ENCODE peak calls at places on chromosomes 6 and 20, in eight cellular contexts. N is spleen, J is osteoblast, S is aorta, Y is uterus, O is ovary, C is body of pancreas, V is colonic mucosa. I is an unnamed sample. For H3K36me3 and H3K27me3, the result is how much of the 10 kb centered on the place peaks cover.

GRCh38 chr20:9246731-9247130 is 177.8 kb downstream of the PLCB4 start:
- DNase-seq in N (no peak), J (no peak), S (no peak), Y (no peak), O (no peak), C (no peak), V (no peak), I (no peak)

GRCh38 chr6:39992861-39993622 is 58.8 kb upstream of the MOCS1 start:
- DNase-seq in N (no peak), J (no peak), S (no peak), Y (no peak), O (no peak), C (peak), V (no peak), I (no peak)

GRCh38 chr6:49766762-49767161 is 20.3 kb downstream of the PGK2 start:
- DNase-seq in N (no peak), J (no peak), S (no peak), Y (no peak), O (no peak), C (no peak), V (no peak), I (no peak)

GRCh38 chr20:41261260-41261659 is 56.3 kb downstream of the ZHX3 start:
- DNase-seq in N (no peak), J (no peak), S (no peak), Y (no peak), O (no peak), C (no peak), V (no peak), I (no peak)

GRCh38 chr6:113350521-113350920 is 506.6 kb upstream of the MARCKS start:
- DNase-seq in N (no peak), J (no peak), S (no peak), Y (no peak), O (no peak), C (no peak), V (no peak), I (no peak)

GRCh38 chr6:143279385-143279784 is 171.1 kb downstream of the ADAT2 start:
- DNase-seq in N (no peak), J (no peak), S (no peak), Y (no peak), O (no peak), C (peak), V (no peak), I (no peak)

GRCh38 chr6:24891004-24891403 is 44.8 kb downstream of the RIPOR2 start:
- DNase-seq in N (no peak), J (no peak), S (no peak), Y (no peak), O (no peak), C (no peak), V (no peak), I (no peak)

GRCh38 chr6:38146658-38147027 is 327.1 kb downstream of the ZFAND3 start:
- DNase-seq in N (no peak), J (no peak), S (no peak), Y (no peak), O (no peak), C (no peak), V (no peak), I (no peak)

GRCh38 chr6:34146801-34147592 is 1.1 kb upstream of the GRM4 start:
- DNase-seq in N (peak), J (peak), S (no peak), Y (no peak), O (no peak), C (no peak), V (no peak), I (no peak)

GRCh38 chr6:134830945-134831344 is 119.0 kb downstream of the ALDH8A1 start:
- DNase-seq in N (no peak), J (no peak), S (no peak), Y (no peak), O (no peak), C (peak), V (no peak), I (no peak)

GRCh38 chr6:106882601-106883518 is 91.7 kb downstream of the CD24 start:
- DNase-seq in N (no peak), J (no peak), S (no peak), Y (no peak), O (no peak), C (peak), V (peak), I (no peak)

GRCh38 chr6:143196525-143197225 is 136.0 kb downstream of the AIG1 start:
- DNase-seq in N (no peak), J (no peak), S (no peak), Y (no peak), O (no peak), C (no peak), V (no peak), I (peak)

GRCh38 chr6:170459451-170459850 is 93.7 kb downstream of the PSMB1 start:
- DNase-seq in N (peak), J (peak), S (no peak), Y (no peak), O (no peak), C (no peak), V (no peak), I (peak)

GRCh38 chr6:166166314-166167257 is 1.1 kb downstream of the TBXT start:
- DNase-seq in N (no peak), J (peak), S (no peak), Y (no peak), O (no peak), C (no peak), V (no peak), I (no peak)

GRCh38 chr20:63007722-63008488 is 1.1 kb upstream of the BHLHE23 start:
- DNase-seq in N (no peak), J (no peak), S (no peak), Y (no peak), O (no peak), C (no peak), V (no peak), I (no peak)

GRCh38 chr6:25232478-25232877 is 46.7 kb upstream of the CARMIL1 start:
- DNase-seq in N (no peak), J (no peak), S (no peak), Y (no peak), O (no peak), C (no peak), V (no peak), I (no peak)

GRCh38 chr20:10646886-10647420 is 26.8 kb downstream of the JAG1 start:
- DNase-seq in N (no peak), J (no peak), S (no peak), Y (no peak), O (peak), C (no peak), V (no peak), I (no peak)

GRCh38 chr20:49276201-49276894 is 1.5 kb downstream of the ZNFX1 start:
- DNase-seq in N (no peak), J (peak), S (no peak), Y (no peak), O (no peak), C (peak), V (no peak), I (peak)

GRCh38 chr20:36768768-36769430 is 4.7 kb downstream of the DSN1 start:
- DNase-seq in N (no peak), J (peak), S (no peak), Y (no peak), O (no peak), C (no peak), V (no peak), I (no peak)

DNA sequence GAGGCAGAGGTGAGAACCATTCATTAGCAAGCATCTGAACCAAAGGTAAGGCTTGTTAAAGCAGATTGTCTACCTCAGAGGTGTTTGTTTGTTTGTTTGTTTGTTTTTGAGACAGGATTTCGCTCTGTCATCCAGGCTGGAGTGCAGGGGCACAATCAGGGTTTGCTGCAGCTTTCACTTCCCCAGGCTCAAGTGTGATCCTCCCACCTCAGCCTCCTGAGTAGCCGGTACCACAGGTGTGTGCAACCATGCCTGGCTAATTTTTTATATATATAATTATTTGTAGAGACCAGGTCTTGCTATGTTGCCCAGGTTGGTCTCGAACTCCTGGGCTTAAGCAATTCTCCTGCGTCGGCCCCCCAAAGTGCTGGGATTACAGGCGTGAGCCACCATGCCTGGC is 17.2 kb downstream of the CYP39A1 start:
- DNase-seq in N (no peak), J (no peak), S (no peak), Y (no peak), O (no peak), C (no peak), V (no peak), I (no peak)
- H3K27ac ChIP-seq in N (no peak), J (no peak), S (no peak), Y (no peak), O (no peak), C (no peak), V (no peak), I (no peak)

GRCh38 chr20:20497242-20497985 is 129.5 kb downstream of the INSM1 start:
- DNase-seq in N (no peak), J (no peak), S (no peak), Y (no peak), O (no peak), C (no peak), V (no peak), I (no peak)

GRCh38 chr20:20501128-20501527 is 133.2 kb downstream of the INSM1 start:
- DNase-seq in N (no peak), J (no peak), S (no peak), Y (no peak), O (no peak), C (no peak), V (no peak), I (no peak)

GRCh38 chr20:20500312-20500711 is 132.4 kb downstream of the INSM1 start:
- DNase-seq in N (no peak), J (no peak), S (no peak), Y (no peak), O (no peak), C (no peak), V (no peak), I (no peak)

GRCh38 chr20:20498081-20498861 is 130.4 kb downstream of the INSM1 start:
- DNase-seq in N (no peak), J (no peak), S (no peak), Y (no peak), O (no peak), C (no peak), V (no peak), I (no peak)

DNA sequence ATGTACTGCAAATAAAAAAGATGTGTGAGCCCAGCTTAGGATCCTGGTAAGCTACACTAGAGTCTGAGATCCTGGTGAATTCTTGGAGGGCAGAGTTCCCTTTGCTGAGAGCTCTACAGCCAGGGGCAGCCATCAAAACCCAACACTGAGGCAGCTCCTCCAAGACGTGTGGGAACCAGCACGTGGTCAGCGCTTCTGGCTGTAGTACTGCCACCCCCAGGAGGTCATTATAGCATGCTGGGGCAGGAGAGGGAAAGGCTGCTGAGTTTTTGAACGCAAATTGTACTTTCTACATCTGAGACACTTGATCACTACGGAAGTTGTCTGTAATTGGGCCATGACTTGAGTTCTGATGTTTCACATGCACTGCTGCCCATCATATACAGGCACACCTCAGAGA is 131.6 kb downstream of the INSM1 start:
- DNase-seq in N (no peak), J (no peak), S (no peak), Y (no peak), O (no peak), C (no peak), V (no peak), I (no peak)
- H3K36me3 ChIP-seq in N (half or more), J (under half), S (under half), Y (under half), O (under half), C (under half), V (under half), I (under half)

GRCh38 chr6:150310539-150310938 is 58.3 kb upstream of the IYD start:
- DNase-seq in N (no peak), J (peak), S (no peak), Y (no peak), O (no peak), C (no peak), V (no peak), I (no peak)
- H3K27me3 ChIP-seq in N (under half), J (under half), S (under half), Y (under half), O (under half), C (under half), V (under half), I (under half)

GRCh38 chr6:77455271-77455670 is 8.0 kb downstream of the HTR1B start:
- DNase-seq in N (no peak), J (no peak), S (no peak), Y (no peak), O (no peak), C (no peak), V (no peak), I (no peak)

GRCh38 chr6:77458421-77458820 is 4.9 kb downstream of the HTR1B start:
- DNase-seq in N (no peak), J (no peak), S (no peak), Y (no peak), O (no peak), C (no peak), V (no peak), I (no peak)

GRCh38 chr6:77456531-77457248 is 6.6 kb downstream of the HTR1B start:
- DNase-seq in N (no peak), J (peak), S (peak), Y (no peak), O (no peak), C (peak), V (no peak), I (peak)

GRCh38 chr6:77454386-77454785 is 8.9 kb downstream of the HTR1B start:
- DNase-seq in N (no peak), J (no peak), S (no peak), Y (no peak), O (no peak), C (no peak), V (no peak), I (no peak)

DNA sequence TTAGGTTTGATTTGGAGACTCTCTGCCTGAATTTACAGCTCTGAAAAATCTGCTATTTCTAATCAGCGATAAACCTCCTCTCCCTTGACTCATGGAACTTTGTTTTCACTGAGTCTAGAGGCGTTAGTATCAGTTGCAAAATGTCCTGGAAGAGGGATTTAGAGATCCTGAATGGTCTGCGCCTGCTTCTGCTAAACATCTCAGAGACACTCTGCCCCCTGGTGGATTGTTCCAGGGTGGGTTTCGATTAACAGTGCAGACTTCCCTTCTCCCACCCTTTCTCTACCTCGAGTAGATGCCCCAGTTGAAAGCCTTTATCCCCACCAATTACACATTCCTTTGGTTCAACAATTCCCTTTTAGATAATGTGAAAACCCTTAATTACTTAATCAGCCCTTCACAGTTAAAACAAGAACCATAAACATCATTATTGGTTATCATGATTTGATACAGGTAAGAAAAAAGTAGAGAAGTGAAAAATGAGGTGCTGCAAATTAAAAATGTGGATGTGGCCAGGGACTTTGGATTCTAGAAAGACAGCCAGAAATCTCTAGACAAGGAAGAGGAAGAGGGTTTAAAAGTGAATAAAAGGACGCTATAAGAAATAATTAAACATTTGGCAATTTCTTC is 5.5 kb downstream of the HTR1B start:
- DNase-seq in N (no peak), J (peak), S (peak), Y (peak), O (peak), C (peak), V (peak), I (peak)
- H3K27ac ChIP-seq in N (no peak), J (peak), S (no peak), Y (no peak), O (no peak), C (no peak), V (no peak), I (peak)

GRCh38 chr6:53066874-53067273 is 1.7 kb downstream of the FBXO9 start:
- DNase-seq in N (no peak), J (peak), S (no peak), Y (no peak), O (no peak), C (no peak), V (no peak), I (no peak)

GRCh38 chr6:53065266-53066058 is at the start of gene FBXO9:
- DNase-seq in N (peak), J (peak), S (peak), Y (peak), O (peak), C (peak), V (peak), I (peak)

GRCh38 chr6:53067799-53068442 is 2.7 kb downstream of the FBXO9 start:
- DNase-seq in N (no peak), J (no peak), S (no peak), Y (no peak), O (no peak), C (no peak), V (no peak), I (no peak)

GRCh38 chr6:53066059-53066406 is 829 bp downstream of the FBXO9 start:
- DNase-seq in N (peak), J (peak), S (peak), Y (peak), O (peak), C (peak), V (peak), I (peak)

DNA sequence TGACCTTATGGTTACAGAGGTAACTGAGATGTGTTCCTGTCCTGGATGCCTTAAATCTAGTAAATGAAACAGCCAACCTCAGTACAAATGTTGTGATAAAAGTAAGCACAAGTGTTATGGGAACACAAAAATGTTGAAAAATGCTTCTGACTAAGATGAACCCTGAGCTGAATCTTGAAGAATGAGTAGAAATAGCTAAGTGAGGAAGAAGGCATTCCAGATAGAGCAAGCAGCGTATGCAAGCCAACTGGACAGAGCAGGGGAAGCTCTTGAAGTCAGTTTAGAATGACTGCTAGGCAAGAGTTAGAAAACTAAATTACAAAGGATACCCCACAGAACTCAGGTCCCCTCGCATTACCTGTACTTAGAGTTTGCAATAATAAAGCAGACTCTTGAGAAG is 2.1 kb downstream of the FBXO9 start:
- DNase-seq in N (no peak), J (peak), S (no peak), Y (no peak), O (no peak), C (no peak), V (no peak), I (no peak)
- H3K36me3 ChIP-seq in N (under half), J (under half), S (under half), Y (under half), O (under half), C (under half), V (under half), I (under half)

GRCh38 chr6:6575143-6575542 is 13.4 kb upstream of the LY86 start:
- DNase-seq in N (no peak), J (no peak), S (no peak), Y (no peak), O (no peak), C (no peak), V (no peak), I (no peak)
- H3K27me3 ChIP-seq in N (under half), J (under half), S (under half), Y (under half), O (under half), C (under half), V (under half), I (under half)